ENCODE peak calls at places on chromosomes 4 and X, in four cellular contexts. E is CD8-positive, alpha-beta T cell; L is SHP77 treated with DMSO at 0.1 percent for 48 hours; Q is NCI-H2171. D is an unnamed sample.

GRCh38 chrX:49901068-49901467 is 21.3 kb upstream of the CLCN5 start:
- DNase-seq in E (no peak), L (no peak), Q (no peak), D (no peak)

GRCh38 chr4:155620637-155621036 is 46.0 kb upstream of the GUCY1A1 start:
- DNase-seq in E (no peak), L (no peak), Q (no peak), D (no peak)

GRCh38 chr4:155952546-155952945 is 1.1 kb downstream of the CTSO start:
- DNase-seq in E (no peak), L (no peak), Q (no peak), D (no peak)

GRCh38 chrX:41180194-41180902 is 95.1 kb downstream of the USP9X start:
- DNase-seq in E (peak; percentile 2), L (peak; percentile 0), Q (peak; percentile 4), D (no peak)

GRCh38 chr4:137180349-137180748 is 351.9 kb downstream of the PCDH18 start:
- DNase-seq in E (no peak), L (no peak), Q (no peak), D (no peak)

GRCh38 chr4:74016068-74016467 is 17.6 kb upstream of the CXCL5 start:
- DNase-seq in E (no peak), L (no peak), Q (no peak), D (no peak)

GRCh38 chr4:184616633-184617471 is 32.4 kb downstream of the CASP3 start:
- DNase-seq in E (no peak), L (no peak), Q (no peak), D (no peak)

GRCh38 chr4:169612869-169613859 is 781 bp upstream of the NEK1 start:
- DNase-seq in E (peak; percentile 54), L (peak; percentile 78), Q (peak; percentile 12), D (peak; percentile 87)

GRCh38 chr4:61468091-61468720 is 268.1 kb downstream of the ADGRL3 start:
- DNase-seq in E (no peak), L (no peak), Q (no peak), D (no peak)

GRCh38 chr4:129545599-129546278 is 449.8 kb downstream of the C4orf33 start:
- DNase-seq in E (no peak), L (no peak), Q (no peak), D (peak; percentile 91)

GRCh38 chr4:41418444-41418843 is 119.5 kb upstream of the LIMCH1 start:
- DNase-seq in E (no peak), L (no peak), Q (no peak), D (peak; percentile 71)

GRCh38 chr4:176358083-176358469 is 38.3 kb downstream of the SPCS3 start:
- DNase-seq in E (no peak), L (no peak), Q (no peak), D (no peak)

GRCh38 chrX:97109730-97110129 is 226.0 kb downstream of the RPA4 start:
- DNase-seq in E (no peak), L (no peak), Q (no peak), D (no peak)

GRCh38 chrX:13607996-13608365 is 38.6 kb downstream of the EGFL6 start:
- DNase-seq in E (no peak), L (no peak), Q (no peak), D (no peak)

GRCh38 chr4:148831945-148832344 is 389.7 kb upstream of the NR3C2 start:
- DNase-seq in E (no peak), L (no peak), Q (no peak), D (no peak)

GRCh38 chr4:10186228-10187214 is 69.9 kb upstream of the WDR1 start:
- DNase-seq in E (no peak), L (no peak), Q (no peak), D (no peak)

GRCh38 chrX:38654302-38654701 is 93.0 kb downstream of the TSPAN7 start:
- DNase-seq in E (no peak), L (no peak), Q (no peak), D (no peak)

GRCh38 chr4:15870079-15870478 is 68.5 kb downstream of the FGFBP1 start:
- DNase-seq in E (no peak), L (no peak), Q (no peak), D (no peak)

GRCh38 chr4:168318266-168318895 is at the start of gene DDX60:
- DNase-seq in E (peak; percentile 65), L (no peak), Q (peak; percentile 22), D (peak; percentile 85)

GRCh38 chr4:158535130-158535614 is 13.5 kb downstream of the RXFP1 start:
- DNase-seq in E (no peak), L (no peak), Q (no peak), D (no peak)

GRCh38 chrX:51598899-51599298 is 19.8 kb downstream of the CENPVL3 start:
- DNase-seq in E (no peak), L (no peak), Q (no peak), D (no peak)

GRCh38 chr4:52660643-52661042 is 1.5 kb upstream of the USP46 start:
- DNase-seq in E (no peak), L (no peak), Q (no peak), D (no peak)

GRCh38 chr4:97953171-97953570 is 190.1 kb downstream of the STPG2 start:
- DNase-seq in E (no peak), L (no peak), Q (no peak), D (no peak)

GRCh38 chr4:155995069-155995468 is 41.4 kb upstream of the CTSO start:
- DNase-seq in E (no peak), L (no peak), Q (no peak), D (no peak)

GRCh38 chr4:152679414-152680281 is at the start of gene TMEM154:
- DNase-seq in E (peak; percentile 44), L (no peak), Q (no peak), D (peak; percentile 72)

GRCh38 chrX:13374364-13374763 is 54.5 kb upstream of the ATXN3L start:
- DNase-seq in E (no peak), L (no peak), Q (no peak), D (no peak)

GRCh38 chrX:74465424-74465823 is 44.1 kb downstream of the SLC16A2 start:
- DNase-seq in E (no peak), L (no peak), Q (no peak), D (no peak)

GRCh38 chr4:35965300-35965699 is 279.0 kb downstream of the ARAP2 start:
- DNase-seq in E (no peak), L (no peak), Q (no peak), D (no peak)

GRCh38 chrX:150581093-150581775 is 12.8 kb downstream of the MTM1 start:
- DNase-seq in E (no peak), L (no peak), Q (no peak), D (no peak)

GRCh38 chrX:28225508-28225907 is 244.3 kb upstream of the DCAF8L1 start:
- DNase-seq in E (no peak), L (no peak), Q (no peak), D (no peak)

GRCh38 chr4:20544645-20545044 is 155.6 kb upstream of the PACRGL start:
- DNase-seq in E (no peak), L (no peak), Q (no peak), D (no peak)

GRCh38 chr4:158481811-158482210 is 39.9 kb upstream of the RXFP1 start:
- DNase-seq in E (no peak), L (no peak), Q (no peak), D (no peak)

GRCh38 chrX:132559101-132559500 is 70.3 kb upstream of the MBNL3 start:
- DNase-seq in E (no peak), L (no peak), Q (no peak), D (no peak)